ENCODE peak calls at places on chromosome 11, in six cellular contexts. P, T, A, E, H and Z are unnamed samples.

GRCh38 chr11:9091044-9091936 is at the start of gene SCUBE2:
- DNase-seq in P (no peak), T (no peak), A (peak), E (no peak), H (peak), Z (no peak)

GRCh38 chr11:103228807-103229206 is 119.6 kb downstream of the DYNC2H1 start:
- DNase-seq in P (no peak), T (no peak), A (no peak), E (no peak), H (no peak), Z (no peak)

GRCh38 chr11:68756171-68756766 is 4.9 kb upstream of the TESMIN start:
- DNase-seq in P (no peak), T (no peak), A (no peak), E (no peak), H (peak), Z (no peak)

GRCh38 chr11:12126352-12127019 is 16.1 kb downstream of the MICAL2 start:
- DNase-seq in P (no peak), T (peak), A (no peak), E (peak), H (peak), Z (no peak)

GRCh38 chr11:104918113-104918824 is 20.0 kb upstream of the CASP12 start:
- DNase-seq in P (no peak), T (no peak), A (no peak), E (peak), H (peak), Z (peak)

GRCh38 chr11:109967121-109967520 is 126.1 kb upstream of the ZC3H12C start:
- DNase-seq in P (no peak), T (no peak), A (no peak), E (no peak), H (no peak), Z (no peak)

GRCh38 chr11:117604349-117604995 is 192.5 kb downstream of the DSCAML1 start:
- DNase-seq in P (no peak), T (no peak), A (no peak), E (no peak), H (peak), Z (peak)

GRCh38 chr11:70063121-70063520 is 15.0 kb upstream of the ANO1 start:
- DNase-seq in P (no peak), T (no peak), A (no peak), E (no peak), H (no peak), Z (no peak)

GRCh38 chr11:64604458-64605247 is 13.6 kb downstream of the SLC22A12 start:
- DNase-seq in P (no peak), T (no peak), A (no peak), E (no peak), H (no peak), Z (no peak)

GRCh38 chr11:65586247-65586630 is 9.4 kb downstream of the KCNK7 start:
- DNase-seq in P (no peak), T (no peak), A (no peak), E (no peak), H (no peak), Z (no peak)

GRCh38 chr11:65419460-65419772 is 3.2 kb upstream of the NEAT1 start:
- DNase-seq in P (no peak), T (no peak), A (no peak), E (no peak), H (no peak), Z (no peak)

GRCh38 chr11:65432133-65432650 is 9.6 kb downstream of the NEAT1 start:
- DNase-seq in P (no peak), T (no peak), A (no peak), E (no peak), H (peak), Z (no peak)